ENCODE peak calls at places on chromosomes 16 and 17, in four cellular contexts. Z is transverse colon, A is ovary, S is bronchial epithelial cell. Y is an unnamed sample. For H3K36me3 and H3K27me3, the result is how much of the 10 kb centered on the place peaks cover.

GRCh38 chr17:32348483-32348800 is 1.5 kb upstream of the ZNF207 start:
- DNase-seq in Z (no peak), A (no peak), S (no peak), Y (no peak)

GRCh38 chr17:67582632-67583230 is 135.0 kb upstream of the NOL11 start:
- DNase-seq in A (peak), Z (peak), S (no peak), Y (no peak)

GRCh38 chr16:89193576-89194293 is 6.6 kb downstream of the SLC22A31 start:
- DNase-seq in Z (no peak), A (peak), S (no peak), Y (peak)

GRCh38 chr17:27283057-27283456 is 10.9 kb upstream of the WSB1 start:
- DNase-seq in A (no peak), S (no peak), Z (no peak), Y (no peak)

GRCh38 chr16:67278773-67279295 is 498 bp upstream of the PLEKHG4 start:
- DNase-seq in S (no peak), A (no peak), Z (peak), Y (peak)

GRCh38 chr16:14131774-14132695 is 60.9 kb downstream of the MRTFB start:
- DNase-seq in S (no peak), Z (no peak), A (no peak), Y (no peak)

GRCh38 chr17:35046740-35047283 is 16.7 kb downstream of the RFFL start:
- DNase-seq in Z (no peak), A (no peak), S (peak), Y (no peak)

GRCh38 chr17:14302421-14303099 is 1.7 kb downstream of the HS3ST3B1 start:
- DNase-seq in Z (peak), A (peak), S (peak), Y (peak)

GRCh38 chr16:86925067-86925791 is 346.9 kb downstream of the FOXL1 start:
- DNase-seq in Z (no peak), S (no peak), A (no peak), Y (no peak)

GRCh38 chr17:53633856-53634255 is 188.9 kb upstream of the KIF2B start:
- DNase-seq in A (no peak), S (no peak), Z (no peak), Y (no peak)

GRCh38 chr17:68707032-68707431 is 105.9 kb upstream of the FAM20A start:
- DNase-seq in Z (no peak), S (peak), A (no peak), Y (no peak)

GRCh38 chr17:6775871-6776405 is at the start of gene FBXO39:
- DNase-seq in A (peak), S (no peak), Z (no peak), Y (peak)

GRCh38 chr17:38871247-38871991 is 1.6 kb downstream of the LASP1 start:
- DNase-seq in A (peak), S (peak), Z (peak), Y (peak)

GRCh38 chr17:65595071-65595655 is 33.7 kb upstream of the AXIN2 start:
- DNase-seq in A (no peak), Z (no peak), S (no peak), Y (no peak)

GRCh38 chr17:79917902-79918484 is 78.8 kb upstream of the CBX4 start:
- DNase-seq in Z (no peak), A (no peak), S (no peak), Y (peak)

GRCh38 chr16:20153444-20153843 is 79.8 kb upstream of the GPR139 start:
- DNase-seq in Z (no peak), S (no peak), A (no peak), Y (no peak)

GRCh38 chr16:70434489-70435260 is 4.2 kb downstream of the ST3GAL2 start:
- DNase-seq in S (no peak), Z (no peak), A (no peak), Y (no peak)

GRCh38 chr17:52147431-52147830 is 11.1 kb downstream of the CA10 start:
- DNase-seq in A (no peak), S (peak), Z (no peak), Y (no peak)

GRCh38 chr17:30279156-30279555 is 12.6 kb downstream of the BLMH start:
- DNase-seq in A (no peak), S (no peak), Z (no peak), Y (no peak)

GRCh38 chr16:59878999-59879398 is 1144.9 kb upstream of the GOT2 start:
- DNase-seq in S (no peak), A (no peak), Z (no peak), Y (no peak)

GRCh38 chr17:39639043-39639442 is 2.1 kb downstream of the STARD3 start:
- DNase-seq in Z (no peak), A (no peak), S (no peak), Y (no peak)

GRCh38 chr16:10172848-10173655 is 9.2 kb downstream of the GRIN2A start:
- DNase-seq in S (no peak), Z (no peak), A (no peak), Y (no peak)

GRCh38 chr17:82645516-82645915 is 2.7 kb downstream of the WDR45B start:
- DNase-seq in A (no peak), Z (no peak), S (peak), Y (peak)

GRCh38 chr17:6651483-6652452 is at the start of the genes C17orf100 and MED31:
- DNase-seq in A (peak), S (peak), Z (peak), Y (peak)

GRCh38 chr17:2853722-2854580 is 57.7 kb downstream of the RAP1GAP2 start:
- DNase-seq in Z (peak), A (no peak), S (peak), Y (peak)

GRCh38 chr16:2770781-2771111 is 6.3 kb downstream of the ELOB start:
- DNase-seq in A (no peak), S (no peak), Z (no peak), Y (no peak)
- H3K36me3 ChIP-seq in A (under half), S (half or more), Z (under half), Y (half or more)

GRCh38 chr17:78347453-78347852 is 12.4 kb downstream of the SOCS3 start:
- DNase-seq in Z (no peak), S (no peak), A (no peak), Y (peak)
- H3K27me3 ChIP-seq in Z (under half), S (under half), A (under half), Y (under half)

DNA sequence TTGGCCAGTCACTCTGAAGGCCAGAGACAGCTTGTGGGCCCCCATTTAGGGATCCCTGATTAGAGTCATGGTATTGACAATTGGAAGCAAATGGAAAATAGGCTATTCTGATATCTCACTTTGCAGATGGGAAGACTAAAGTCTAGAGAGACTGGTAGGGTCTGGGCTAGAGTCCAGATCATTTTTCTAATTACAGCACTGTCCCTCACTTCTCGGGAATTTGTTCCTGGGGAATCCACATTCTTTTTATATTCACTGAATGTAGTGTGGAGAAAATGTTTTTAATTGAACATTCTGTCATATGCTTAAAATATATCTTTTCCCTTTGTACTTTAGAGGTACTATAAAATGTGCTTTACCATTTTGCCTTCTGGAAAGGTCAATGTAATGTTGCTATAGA is 1.1 kb downstream of the KATNIP start:
- DNase-seq in S (no peak), Z (no peak), A (no peak), Y (no peak)
- H3K4me3 ChIP-seq in S (no peak), Z (no peak), A (no peak), Y (no peak)

GRCh38 chr16:69330286-69331109 is at the start of gene PDF:
- DNase-seq in A (peak), S (peak), Z (peak), Y (peak)
- H3K36me3 ChIP-seq in A (under half), S (under half), Z (under half), Y (half or more)

GRCh38 chr16:73050115-73051099 is 2.5 kb upstream of the ZFHX3 start:
- DNase-seq in Z (no peak), S (no peak), A (no peak), Y (no peak)
- H3K27me3 ChIP-seq in Z (under half), S (under half), A (under half), Y (under half)

DNA sequence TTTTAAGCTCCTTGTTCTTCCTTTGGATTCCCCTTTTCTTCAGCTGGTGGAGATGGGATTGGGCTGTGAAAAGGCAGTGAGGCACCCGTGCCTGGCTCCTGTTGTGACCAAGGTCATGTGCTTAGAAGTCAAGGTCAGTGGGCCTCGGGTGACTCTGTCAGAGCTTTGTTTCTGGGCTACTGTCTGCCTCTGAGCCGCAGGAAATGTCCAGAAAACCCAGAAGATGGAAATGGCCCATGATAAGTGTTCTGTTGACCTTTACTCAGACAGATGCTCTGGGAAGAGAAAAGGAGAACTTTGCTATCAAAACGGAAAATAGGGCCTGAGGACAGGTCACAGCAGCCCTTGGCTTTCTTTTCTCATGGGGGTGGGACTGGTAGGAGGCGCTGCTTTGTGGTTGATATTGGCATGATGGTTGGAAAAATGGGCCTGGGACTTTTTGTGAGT is 2.9 kb downstream of the ABCC1 start:
- DNase-seq in S (no peak), A (no peak), Z (no peak), Y (no peak)
- H3K4me3 ChIP-seq in S (no peak), A (no peak), Z (no peak), Y (no peak)

DNA sequence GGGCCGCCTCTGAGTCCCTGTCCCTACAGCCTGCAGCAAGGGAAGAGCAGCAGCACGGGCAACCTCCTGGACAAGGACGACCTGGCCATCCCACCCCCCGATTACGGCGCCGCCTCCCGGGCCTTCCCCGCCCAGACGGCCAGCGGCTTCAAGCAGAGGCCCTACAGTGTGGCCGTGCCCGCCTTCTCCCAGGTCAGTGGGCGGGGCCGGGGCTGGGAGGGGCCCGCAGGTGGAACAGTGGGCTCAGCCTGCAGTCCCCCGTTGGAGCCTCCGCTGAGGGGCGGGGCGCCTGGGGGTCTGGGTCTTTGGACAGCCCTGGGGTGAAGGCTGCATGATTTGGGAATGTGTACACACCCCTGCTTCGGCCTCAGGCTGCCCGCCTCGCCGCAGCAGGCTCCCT is 58.6 kb upstream of the PVALEF start:
- DNase-seq in S (no peak), Z (no peak), A (no peak), Y (no peak)
- H3K36me3 ChIP-seq in S (half or more), Z (under half), A (under half), Y (half or more)

GRCh38 chr17:12421646-12422306 is 243.9 kb upstream of the MYOCD start:
- DNase-seq in S (no peak), A (peak), Z (no peak), Y (no peak)
- H3K27me3 ChIP-seq in S (under half), A (under half), Z (under half), Y (under half)

DNA sequence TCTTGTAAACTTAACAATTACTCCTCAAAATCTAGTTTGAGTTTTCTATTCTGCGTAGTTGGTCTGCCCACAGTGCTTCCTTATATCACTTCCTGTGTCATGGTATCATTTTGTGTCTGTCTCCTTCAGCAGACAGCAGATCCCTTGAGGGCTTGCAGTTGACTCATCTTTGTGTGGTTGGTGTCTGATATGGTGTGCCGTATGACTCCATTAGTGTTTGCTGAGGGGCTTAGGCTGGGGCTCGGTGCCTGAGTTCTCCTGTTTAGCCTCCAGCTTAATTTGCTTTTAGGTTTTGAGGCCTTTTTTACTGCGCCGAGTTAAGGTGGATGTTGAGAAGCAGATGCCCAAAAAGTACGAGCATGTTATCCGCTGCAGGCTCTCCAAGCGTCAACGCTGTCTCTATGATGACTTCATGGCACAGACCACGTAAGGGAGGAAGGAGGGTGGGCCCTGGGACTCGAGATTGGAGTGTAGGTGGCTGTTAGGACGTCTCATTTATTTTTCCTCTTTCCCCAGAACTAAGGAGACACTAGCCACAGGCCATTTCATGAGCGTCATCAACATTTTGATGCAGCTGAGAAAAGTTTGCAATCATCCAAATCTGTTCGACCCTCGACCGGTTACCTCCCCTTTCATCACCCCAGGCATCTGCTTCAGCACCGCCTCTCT is 16.9 kb downstream of the SRCAP start:
- DNase-seq in A (peak), Z (no peak), S (peak), Y (no peak)
- H3K4me3 ChIP-seq in A (no peak), Z (no peak), S (no peak), Y (no peak)

DNA sequence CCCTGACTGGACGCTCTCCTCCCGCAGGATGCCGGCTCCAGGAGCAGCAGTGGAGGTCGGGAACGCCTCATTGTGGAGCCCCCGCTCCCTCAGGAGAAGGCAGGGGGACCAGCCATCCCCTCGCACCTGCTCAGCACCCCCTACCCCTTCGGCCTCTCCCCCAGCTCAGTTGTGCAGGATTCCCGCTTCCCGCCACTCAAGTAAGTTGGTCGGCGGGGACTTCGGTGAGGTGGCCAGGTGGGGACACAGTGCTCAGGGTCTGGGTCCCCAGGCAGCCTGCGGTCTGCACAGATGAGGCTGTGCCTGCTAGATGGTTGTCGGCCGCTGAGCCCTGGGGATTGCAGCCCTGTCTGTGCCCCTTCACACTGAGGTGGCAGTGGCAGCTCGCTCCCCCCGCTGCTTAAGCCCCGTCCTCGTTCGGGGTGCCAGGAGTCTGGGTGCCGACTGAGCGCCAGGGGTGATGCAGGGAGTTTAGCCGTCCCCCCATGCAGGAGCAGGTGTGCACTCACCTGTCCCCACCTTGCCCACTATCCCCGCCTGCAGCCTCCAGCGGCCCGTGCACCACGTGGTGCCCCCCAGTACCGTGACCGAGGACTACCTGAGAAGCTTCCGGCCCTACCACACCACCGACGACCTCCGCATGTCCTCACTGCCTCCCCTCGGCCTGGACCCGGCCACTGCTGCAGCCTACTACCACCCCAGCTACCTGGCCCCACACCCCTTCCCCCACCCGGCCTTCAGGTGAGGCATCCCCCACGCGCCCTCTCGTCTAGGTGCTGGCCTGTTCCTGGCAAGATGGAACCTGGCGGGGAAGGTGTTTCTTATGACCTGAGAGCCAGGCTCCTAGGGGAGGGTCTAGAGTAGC is 34.3 kb downstream of the GINS2 start:
- DNase-seq in S (no peak), Z (no peak), A (no peak), Y (peak)
- H3K36me3 ChIP-seq in S (under half), Z (under half), A (under half), Y (half or more)

Y was measured in lower lobe of right lung.